ENCODE peak calls at places on chromosome 17, in seven cellular contexts. One of them, this sample, is unnamed.

GRCh38 chr17:35749560-35750412 is 3.3 kb downstream of the GAS2L2 start:
- DNase-seq in left ventricle myocardium inferior: no peak
- DNase-seq in dorsolateral prefrontal cortex: no peak
- DNase-seq in brain microvascular endothelial cell: no peak
- DNase-seq in glutamatergic neuron: no peak
- DNase-seq in GM10248: no peak
- DNase-seq in GM13976: no peak
- DNase-seq in this sample: no peak

GRCh38 chr17:56290486-56291118 is 137.3 kb downstream of the ANKFN1 start:
- DNase-seq in left ventricle myocardium inferior: no peak
- DNase-seq in dorsolateral prefrontal cortex: no peak
- DNase-seq in brain microvascular endothelial cell: no peak
- DNase-seq in glutamatergic neuron: no peak
- DNase-seq in GM10248: no peak
- DNase-seq in GM13976: no peak
- DNase-seq in this sample: no peak

GRCh38 chr17:61488878-61489718 is 36.9 kb downstream of the TBX4 start:
- DNase-seq in left ventricle myocardium inferior: no peak
- DNase-seq in dorsolateral prefrontal cortex: no peak
- DNase-seq in brain microvascular endothelial cell: no peak
- DNase-seq in glutamatergic neuron: no peak
- DNase-seq in GM10248: no peak
- DNase-seq in GM13976: no peak
- DNase-seq in this sample: no peak

GRCh38 chr17:81947189-81947588 is at the start of gene MYADML2:
- DNase-seq in left ventricle myocardium inferior: no peak
- DNase-seq in dorsolateral prefrontal cortex: no peak
- DNase-seq in brain microvascular endothelial cell: no peak
- DNase-seq in glutamatergic neuron: no peak
- DNase-seq in GM10248: no peak
- DNase-seq in GM13976: no peak
- DNase-seq in this sample: no peak

GRCh38 chr17:50439008-50439407 is 13.0 kb downstream of the ACSF2 start:
- DNase-seq in left ventricle myocardium inferior: no peak
- DNase-seq in dorsolateral prefrontal cortex: no peak
- DNase-seq in brain microvascular endothelial cell: no peak
- DNase-seq in glutamatergic neuron: no peak
- DNase-seq in GM10248: no peak
- DNase-seq in GM13976: no peak
- DNase-seq in this sample: no peak

GRCh38 chr17:32769846-32770245 is 107.1 kb downstream of the MYO1D start:
- DNase-seq in left ventricle myocardium inferior: no peak
- DNase-seq in dorsolateral prefrontal cortex: no peak
- DNase-seq in brain microvascular endothelial cell: no peak
- DNase-seq in glutamatergic neuron: no peak
- DNase-seq in GM10248: no peak
- DNase-seq in GM13976: no peak
- DNase-seq in this sample: no peak

GRCh38 chr17:3879181-3879580 is 13.7 kb downstream of the CAMKK1 start:
- DNase-seq in left ventricle myocardium inferior: peak
- DNase-seq in dorsolateral prefrontal cortex: peak
- DNase-seq in brain microvascular endothelial cell: peak
- DNase-seq in glutamatergic neuron: peak
- DNase-seq in GM10248: no peak
- DNase-seq in GM13976: no peak
- DNase-seq in this sample: no peak

GRCh38 chr17:42405963-42406495 is 17.0 kb downstream of the CAVIN1 start:
- DNase-seq in left ventricle myocardium inferior: peak
- DNase-seq in dorsolateral prefrontal cortex: peak
- DNase-seq in brain microvascular endothelial cell: peak
- DNase-seq in glutamatergic neuron: peak
- DNase-seq in GM10248: peak
- DNase-seq in GM13976: peak
- DNase-seq in this sample: peak

GRCh38 chr17:35433075-35433894 is 985 bp upstream of the SLFN12 start:
- DNase-seq in left ventricle myocardium inferior: peak
- DNase-seq in dorsolateral prefrontal cortex: no peak
- DNase-seq in brain microvascular endothelial cell: peak
- DNase-seq in glutamatergic neuron: no peak
- DNase-seq in GM10248: peak
- DNase-seq in GM13976: peak
- DNase-seq in this sample: no peak

GRCh38 chr17:81665205-81666091 is 957 bp downstream of the OXLD1 start:
- DNase-seq in left ventricle myocardium inferior: no peak
- DNase-seq in dorsolateral prefrontal cortex: peak
- DNase-seq in brain microvascular endothelial cell: peak
- DNase-seq in glutamatergic neuron: no peak
- DNase-seq in GM10248: peak
- DNase-seq in GM13976: peak
- DNase-seq in this sample: no peak

GRCh38 chr17:56739376-56739775 is 94.3 kb downstream of the C17orf67 start:
- DNase-seq in left ventricle myocardium inferior: no peak
- DNase-seq in dorsolateral prefrontal cortex: no peak
- DNase-seq in brain microvascular endothelial cell: peak
- DNase-seq in glutamatergic neuron: no peak
- DNase-seq in GM10248: no peak
- DNase-seq in GM13976: no peak
- DNase-seq in this sample: no peak

GRCh38 chr17:73205326-73205980 is 12.6 kb downstream of the COG1 start:
- DNase-seq in left ventricle myocardium inferior: no peak
- DNase-seq in dorsolateral prefrontal cortex: no peak
- DNase-seq in brain microvascular endothelial cell: no peak
- DNase-seq in glutamatergic neuron: no peak
- DNase-seq in GM10248: no peak
- DNase-seq in GM13976: no peak
- DNase-seq in this sample: no peak

GRCh38 chr17:28947639-28948038 is 3.7 kb downstream of the PHF12 start:
- DNase-seq in left ventricle myocardium inferior: no peak
- DNase-seq in dorsolateral prefrontal cortex: no peak
- DNase-seq in brain microvascular endothelial cell: no peak
- DNase-seq in glutamatergic neuron: no peak
- DNase-seq in GM10248: no peak
- DNase-seq in GM13976: no peak
- DNase-seq in this sample: no peak

GRCh38 chr17:45098869-45099616 is 33.3 kb downstream of the PLCD3 start:
- DNase-seq in left ventricle myocardium inferior: peak
- DNase-seq in dorsolateral prefrontal cortex: peak
- DNase-seq in brain microvascular endothelial cell: peak
- DNase-seq in glutamatergic neuron: peak
- DNase-seq in GM10248: peak
- DNase-seq in GM13976: peak
- DNase-seq in this sample: peak

GRCh38 chr17:81923302-81924260 is 4.0 kb downstream of the MAFG start:
- DNase-seq in left ventricle myocardium inferior: peak
- DNase-seq in dorsolateral prefrontal cortex: no peak
- DNase-seq in brain microvascular endothelial cell: peak
- DNase-seq in glutamatergic neuron: peak
- DNase-seq in GM10248: no peak
- DNase-seq in GM13976: no peak
- DNase-seq in this sample: peak

GRCh38 chr17:64938925-64939474 is 19.7 kb upstream of the LRRC37A3 start:
- DNase-seq in left ventricle myocardium inferior: peak
- DNase-seq in dorsolateral prefrontal cortex: no peak
- DNase-seq in brain microvascular endothelial cell: peak
- DNase-seq in glutamatergic neuron: peak
- DNase-seq in GM10248: peak
- DNase-seq in GM13976: peak
- DNase-seq in this sample: peak
- TF ChIP-seq CTCF in left ventricle myocardium inferior: peak
- TF ChIP-seq CTCF in dorsolateral prefrontal cortex: peak
- TF ChIP-seq CTCF in brain microvascular endothelial cell: peak
- TF ChIP-seq CTCF in glutamatergic neuron: peak
- TF ChIP-seq CTCF in GM10248: peak
- TF ChIP-seq CTCF in GM13976: peak
- TF ChIP-seq CTCF in this sample: peak

DNA sequence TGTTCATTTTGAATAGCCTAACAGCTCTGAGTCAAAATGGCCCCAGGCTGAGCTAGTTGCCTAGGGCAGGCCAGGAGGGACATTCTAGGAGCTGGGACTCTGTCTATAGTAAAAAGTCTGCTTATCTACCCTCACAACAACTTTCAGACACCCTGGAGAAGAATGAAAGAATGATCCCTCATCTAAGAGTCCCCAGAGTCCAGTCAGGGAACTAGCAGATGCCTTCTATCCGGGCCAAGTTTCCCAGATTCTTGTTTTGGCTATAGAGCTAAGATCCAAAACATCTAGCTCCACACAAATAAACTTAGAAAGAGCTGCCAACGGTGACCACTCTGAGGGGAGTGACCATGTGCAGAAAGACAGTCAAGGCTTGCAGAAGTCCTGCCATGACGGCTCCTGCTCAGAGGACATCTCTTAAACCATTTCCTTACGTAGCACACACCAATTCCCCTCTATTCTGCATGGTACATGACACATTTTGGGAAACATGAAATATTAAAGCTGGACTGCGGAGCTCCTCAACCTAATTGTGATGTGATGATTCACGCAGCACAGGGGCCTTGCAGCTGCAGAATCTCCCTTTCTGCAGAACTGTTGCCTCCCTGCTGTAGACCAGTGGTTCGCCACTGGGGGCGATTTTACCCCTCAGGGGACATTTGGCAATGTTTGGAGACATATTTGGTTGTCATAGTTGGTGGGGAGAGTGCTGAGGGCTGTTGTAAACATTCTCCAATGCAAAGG is 24.2 kb downstream of the FAM20A start:
- DNase-seq in left ventricle myocardium inferior: peak
- DNase-seq in dorsolateral prefrontal cortex: no peak
- DNase-seq in brain microvascular endothelial cell: no peak
- DNase-seq in glutamatergic neuron: no peak
- DNase-seq in GM10248: no peak
- DNase-seq in GM13976: no peak
- DNase-seq in this sample: no peak
- TF ChIP-seq CTCF in left ventricle myocardium inferior: no peak
- TF ChIP-seq CTCF in dorsolateral prefrontal cortex: no peak
- TF ChIP-seq CTCF in brain microvascular endothelial cell: peak
- TF ChIP-seq CTCF in glutamatergic neuron: no peak
- TF ChIP-seq CTCF in GM10248: no peak
- TF ChIP-seq CTCF in GM13976: no peak
- TF ChIP-seq CTCF in this sample: no peak

GRCh38 chr17:48021964-48022363 is 15.6 kb downstream of the COPZ2 start:
- DNase-seq in left ventricle myocardium inferior: no peak
- DNase-seq in dorsolateral prefrontal cortex: no peak
- DNase-seq in brain microvascular endothelial cell: no peak
- DNase-seq in glutamatergic neuron: no peak
- DNase-seq in GM10248: no peak
- DNase-seq in GM13976: no peak
- DNase-seq in this sample: no peak

GRCh38 chr17:48024149-48025039 is 13.2 kb downstream of the COPZ2 start:
- DNase-seq in left ventricle myocardium inferior: peak
- DNase-seq in dorsolateral prefrontal cortex: no peak
- DNase-seq in brain microvascular endothelial cell: no peak
- DNase-seq in glutamatergic neuron: peak
- DNase-seq in GM10248: no peak
- DNase-seq in GM13976: peak
- DNase-seq in this sample: peak

GRCh38 chr17:48022906-48023305 is 14.7 kb downstream of the COPZ2 start:
- DNase-seq in left ventricle myocardium inferior: no peak
- DNase-seq in dorsolateral prefrontal cortex: no peak
- DNase-seq in brain microvascular endothelial cell: no peak
- DNase-seq in glutamatergic neuron: no peak
- DNase-seq in GM10248: no peak
- DNase-seq in GM13976: no peak
- DNase-seq in this sample: no peak

GRCh38 chr17:48025040-48025903 is 12.3 kb downstream of the COPZ2 start:
- DNase-seq in left ventricle myocardium inferior: peak
- DNase-seq in dorsolateral prefrontal cortex: peak
- DNase-seq in brain microvascular endothelial cell: peak
- DNase-seq in glutamatergic neuron: peak
- DNase-seq in GM10248: peak
- DNase-seq in GM13976: peak
- DNase-seq in this sample: peak

DNA sequence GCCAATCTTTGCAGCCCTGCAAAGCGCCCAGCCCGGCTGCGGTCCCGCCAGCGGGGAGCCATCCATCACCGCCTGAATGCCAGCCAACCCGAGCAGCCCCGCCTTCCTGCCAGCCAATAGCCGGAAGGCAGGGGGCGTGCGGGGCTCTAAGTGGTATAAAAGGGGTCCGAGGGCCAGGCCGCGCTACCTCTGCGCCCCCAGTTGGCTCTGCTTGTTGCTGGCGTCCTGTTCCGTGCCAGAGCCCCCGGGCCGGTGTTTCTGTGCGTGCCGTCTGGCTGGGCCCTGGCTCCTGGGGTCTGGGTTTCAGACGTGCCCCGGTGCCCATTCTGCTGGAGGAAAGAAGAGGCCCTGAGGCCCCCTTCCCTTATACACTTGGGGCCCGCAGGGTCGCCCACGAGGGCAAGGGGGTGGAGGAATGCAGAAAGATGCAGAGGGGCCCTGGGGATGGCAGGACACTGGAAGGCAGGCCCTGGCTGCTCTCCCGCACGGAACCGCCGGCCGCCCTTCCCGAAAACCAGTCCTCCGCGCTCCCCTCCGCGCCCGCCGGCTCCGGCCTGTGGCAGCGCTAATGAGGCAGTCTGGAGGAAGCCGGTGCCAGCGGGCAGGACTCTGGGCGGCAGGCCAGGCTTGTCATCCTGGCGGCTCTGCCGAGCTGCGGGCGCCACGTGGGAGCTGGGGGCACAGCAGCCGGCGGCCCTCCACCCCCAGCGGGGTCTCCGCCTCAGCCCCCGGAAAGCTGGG is 14.0 kb downstream of the COPZ2 start:
- DNase-seq in left ventricle myocardium inferior: peak
- DNase-seq in dorsolateral prefrontal cortex: peak
- DNase-seq in brain microvascular endothelial cell: no peak
- DNase-seq in glutamatergic neuron: peak
- DNase-seq in GM10248: no peak
- DNase-seq in GM13976: no peak
- DNase-seq in this sample: peak
- TF ChIP-seq CTCF in left ventricle myocardium inferior: peak
- TF ChIP-seq CTCF in dorsolateral prefrontal cortex: peak
- TF ChIP-seq CTCF in brain microvascular endothelial cell: peak
- TF ChIP-seq CTCF in glutamatergic neuron: peak
- TF ChIP-seq CTCF in GM10248: peak
- TF ChIP-seq CTCF in GM13976: no peak
- TF ChIP-seq CTCF in this sample: peak

GRCh38 chr17:79542718-79543117 is 68.1 kb downstream of the RBFOX3 start:
- DNase-seq in left ventricle myocardium inferior: no peak
- DNase-seq in dorsolateral prefrontal cortex: no peak
- DNase-seq in brain microvascular endothelial cell: no peak
- DNase-seq in glutamatergic neuron: no peak
- DNase-seq in GM10248: no peak
- DNase-seq in GM13976: no peak
- DNase-seq in this sample: no peak

GRCh38 chr17:79546386-79546785 is 64.5 kb downstream of the RBFOX3 start:
- DNase-seq in left ventricle myocardium inferior: no peak
- DNase-seq in dorsolateral prefrontal cortex: no peak
- DNase-seq in brain microvascular endothelial cell: no peak
- DNase-seq in glutamatergic neuron: no peak
- DNase-seq in GM10248: no peak
- DNase-seq in GM13976: no peak
- DNase-seq in this sample: no peak

GRCh38 chr17:79545251-79546005 is 65.4 kb downstream of the RBFOX3 start:
- DNase-seq in left ventricle myocardium inferior: no peak
- DNase-seq in dorsolateral prefrontal cortex: peak
- DNase-seq in brain microvascular endothelial cell: no peak
- DNase-seq in glutamatergic neuron: no peak
- DNase-seq in GM10248: no peak
- DNase-seq in GM13976: no peak
- DNase-seq in this sample: no peak

GRCh38 chr17:79543566-79543965 is 67.3 kb downstream of the RBFOX3 start:
- DNase-seq in left ventricle myocardium inferior: no peak
- DNase-seq in dorsolateral prefrontal cortex: no peak
- DNase-seq in brain microvascular endothelial cell: no peak
- DNase-seq in glutamatergic neuron: no peak
- DNase-seq in GM10248: no peak
- DNase-seq in GM13976: no peak
- DNase-seq in this sample: no peak

GRCh38 chr17:79544142-79544914 is 66.5 kb downstream of the RBFOX3 start:
- DNase-seq in left ventricle myocardium inferior: no peak
- DNase-seq in dorsolateral prefrontal cortex: peak
- DNase-seq in brain microvascular endothelial cell: no peak
- DNase-seq in glutamatergic neuron: no peak
- DNase-seq in GM10248: no peak
- DNase-seq in GM13976: no peak
- DNase-seq in this sample: no peak
- TF ChIP-seq CTCF in left ventricle myocardium inferior: no peak
- TF ChIP-seq CTCF in dorsolateral prefrontal cortex: no peak
- TF ChIP-seq CTCF in brain microvascular endothelial cell: no peak
- TF ChIP-seq CTCF in glutamatergic neuron: no peak
- TF ChIP-seq CTCF in GM10248: no peak
- TF ChIP-seq CTCF in GM13976: no peak
- TF ChIP-seq CTCF in this sample: no peak

This sample was measured in neural crest cell.